ENCODE peak calls at places on chromosomes 1 and 21, in six cellular contexts. W is prostate gland; R is PC-3; X is MM.1S; K is substantia nigra; T is CD4-positive, alpha-beta memory T cell. L is an unnamed sample.

GRCh38 chr1:238568707-238569106 is 678.0 kb upstream of the ZP4 start:
- DNase-seq in W (no peak), R (no peak), X (peak; percentile 18), K (no peak), T (no peak), L (no peak)

GRCh38 chr1:110281363-110282290 is 57.5 kb upstream of the RBM15 start:
- DNase-seq in W (no peak), R (no peak), X (no peak), K (no peak), T (no peak), L (no peak)

GRCh38 chr1:200260587-200261335 is 149.1 kb downstream of the ZNF281 start:
- DNase-seq in W (no peak), R (no peak), X (no peak), K (no peak), T (no peak), L (no peak)

GRCh38 chr1:89546082-89546889 is 21.7 kb downstream of the LRRC8B start:
- DNase-seq in W (peak; percentile 38), R (peak; percentile 71), X (no peak), K (no peak), T (no peak), L (no peak)

GRCh38 chr1:159957824-159958268 is 3.8 kb upstream of the SLAMF9 start:
- DNase-seq in W (peak; percentile 88), R (no peak), X (no peak), K (no peak), T (no peak), L (no peak)

GRCh38 chr1:108591471-108591870 is 31.6 kb downstream of the EEIG2 start:
- DNase-seq in W (no peak), R (no peak), X (no peak), K (no peak), T (no peak), L (peak; percentile 53)

GRCh38 chr1:21289700-21290545 is at the start of gene ECE1:
- DNase-seq in W (no peak), R (peak; percentile 49), X (peak; percentile 36), K (no peak), T (peak; percentile 52), L (peak; percentile 63)

GRCh38 chr1:58468612-58469493 is 77.7 kb downstream of the OMA1 start:
- DNase-seq in W (no peak), R (no peak), X (no peak), K (no peak), T (no peak), L (no peak)

GRCh38 chr1:24321712-24322635 is 2.8 kb downstream of the GRHL3 start:
- DNase-seq in W (peak; percentile 50), R (peak; percentile 87), X (peak; percentile 98), K (no peak), T (peak; percentile 56), L (peak; percentile 60)

GRCh38 chr1:210373878-210374599 is 45.3 kb downstream of the HHAT start:
- DNase-seq in W (no peak), R (peak; percentile 96), X (peak; percentile 86), K (no peak), T (peak; percentile 78), L (no peak)

GRCh38 chr21:44549525-44550211 is 1.6 kb downstream of the KRTAP10-2 start:
- DNase-seq in W (no peak), R (no peak), X (no peak), K (no peak), T (no peak), L (no peak)

GRCh38 chr21:42815217-42815616 is 64.1 kb downstream of the WDR4 start:
- DNase-seq in W (no peak), R (no peak), X (no peak), K (no peak), T (no peak), L (no peak)

GRCh38 chr1:209207126-209207700 is 376.3 kb upstream of the CAMK1G start:
- DNase-seq in W (no peak), R (no peak), X (no peak), K (no peak), T (no peak), L (no peak)

GRCh38 chr1:1399870-1400575 is 888 bp upstream of the CCNL2 start:
- DNase-seq in W (no peak), R (peak; percentile 39), X (peak; percentile 35), K (no peak), T (no peak), L (no peak)

GRCh38 chr1:152699746-152700145 is 1.6 kb downstream of the LCE2A start:
- DNase-seq in W (no peak), R (no peak), X (no peak), K (no peak), T (no peak), L (no peak)

GRCh38 chr1:161480381-161481035 is 24.7 kb upstream of the FCGR2A start:
- DNase-seq in W (no peak), R (no peak), X (no peak), K (no peak), T (no peak), L (no peak)

GRCh38 chr1:41322835-41323234 is 38.4 kb upstream of the FOXO6 start:
- DNase-seq in W (peak; percentile 37), R (peak; percentile 66), X (no peak), K (no peak), T (no peak), L (peak; percentile 60)

GRCh38 chr21:25342811-25343210 is 264.5 kb downstream of the MRPL39 start:
- DNase-seq in W (no peak), R (no peak), X (no peak), K (no peak), T (no peak), L (no peak)

GRCh38 chr1:100736324-100736723 is 16.8 kb downstream of the VCAM1 start:
- DNase-seq in W (no peak), R (no peak), X (no peak), K (no peak), T (no peak), L (no peak)

GRCh38 chr1:28537457-28538199 is 15.3 kb upstream of the TRNAU1AP start:
- DNase-seq in W (no peak), R (no peak), X (no peak), K (no peak), T (no peak), L (no peak)

GRCh38 chr1:22452401-22452963 is 831 bp downstream of the ZBTB40 start:
- DNase-seq in W (peak; percentile 34), R (peak; percentile 29), X (peak; percentile 49), K (no peak), T (no peak), L (peak; percentile 32)

GRCh38 chr1:42267904-42268303 is 67.1 kb downstream of the FOXJ3 start:
- DNase-seq in W (no peak), R (no peak), X (no peak), K (no peak), T (no peak), L (no peak)

GRCh38 chr1:35524106-35524505 is 33.1 kb downstream of the KIAA0319L start:
- DNase-seq in W (peak; percentile 17), R (peak; percentile 76), X (no peak), K (no peak), T (no peak), L (no peak)

GRCh38 chr1:30701266-30701650 is 22.1 kb downstream of the MATN1 start:
- DNase-seq in W (no peak), R (no peak), X (no peak), K (no peak), T (no peak), L (no peak)

GRCh38 chr1:61120998-61121397 is 38.6 kb downstream of the NFIA start:
- DNase-seq in W (no peak), R (no peak), X (no peak), K (no peak), T (no peak), L (no peak)
- H3K27ac ChIP-seq in W (peak overlapping the region; percentile 49), R (no peak overlapping the region), X (no peak overlapping the region), K (peak overlapping the region; percentile 61), T (no peak overlapping the region), L (peak overlapping the region; percentile 91)

GRCh38 chr21:39094087-39094785 is 89.0 kb downstream of the PSMG1 start:
- DNase-seq in W (no peak), R (no peak), X (no peak), K (no peak), T (no peak), L (no peak)
- H3K27ac ChIP-seq in W (no peak overlapping the region), R (no peak overlapping the region), X (no peak overlapping the region), K (peak overlapping the region; percentile 20), T (no peak overlapping the region), L (peak overlapping the region; percentile 36)

GRCh38 chr21:20997633-20998455 is at the start of gene NCAM2:
- DNase-seq in W (peak; percentile 53), R (peak; percentile 53), X (peak; percentile 87), K (peak; percentile 80), T (peak; percentile 64), L (peak; percentile 72)

GRCh38 chr21:20999567-21000169 is 1.5 kb downstream of the NCAM2 start:
- DNase-seq in W (no peak), R (peak; percentile 72), X (peak; percentile 57), K (no peak), T (peak; percentile 29), L (no peak)

GRCh38 chr21:20998886-20999285 is 677 bp downstream of the NCAM2 start:
- DNase-seq in W (no peak), R (no peak), X (no peak), K (no peak), T (no peak), L (no peak)

GRCh38 chr21:20997308-20997632 is 939 bp upstream of the NCAM2 start:
- DNase-seq in W (no peak), R (no peak), X (no peak), K (peak; percentile 46), T (peak; percentile 4), L (no peak)

GRCh38 chr21:20998456-20998789 is 214 bp downstream of the NCAM2 start:
- DNase-seq in W (no peak), R (no peak), X (no peak), K (no peak), T (no peak), L (no peak)
- H3K27ac ChIP-seq in W (peak overlapping the region; percentile 14), R (no peak overlapping the region), X (peak overlapping the region; percentile 50), K (peak overlapping the region; percentile 63), T (no peak overlapping the region), L (no peak overlapping the region)

DNA sequence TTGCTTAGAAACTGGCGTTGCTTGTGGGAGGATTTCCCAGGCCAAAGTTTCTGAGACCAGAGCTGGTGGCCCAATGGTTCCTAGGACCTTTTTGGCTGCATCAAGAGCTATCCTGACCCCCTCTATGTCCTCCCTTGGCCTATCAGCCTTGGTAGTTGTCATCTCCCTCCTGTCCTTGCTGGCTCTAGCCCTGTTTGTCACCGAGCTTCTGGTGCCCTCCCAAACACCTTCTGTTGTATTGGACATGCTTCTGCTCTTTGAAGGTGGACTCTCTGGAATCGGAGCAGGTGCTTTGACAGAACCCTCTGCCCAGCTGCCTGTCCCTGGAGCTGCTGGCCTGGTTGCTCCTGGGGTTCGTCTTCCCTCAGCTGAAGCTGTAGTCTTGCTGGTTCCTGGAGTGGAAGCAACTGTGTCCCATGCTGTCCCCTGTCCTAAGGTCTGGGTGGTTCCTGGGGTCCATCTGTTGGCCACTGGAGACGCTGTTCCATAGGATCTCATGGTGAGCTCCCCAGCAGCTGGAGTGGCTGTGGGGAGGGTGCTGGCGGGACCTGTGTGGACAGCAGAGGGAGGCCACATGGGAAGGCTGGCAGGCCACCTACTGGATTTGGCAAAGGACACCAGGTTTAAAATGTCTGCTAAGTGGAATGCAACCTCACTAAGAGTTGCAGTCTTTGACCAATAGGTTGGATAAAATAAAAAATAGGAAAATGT is 9.4 kb downstream of the FCAMR start:
- DNase-seq in W (no peak), R (no peak), X (no peak), K (no peak), T (no peak), L (no peak)
- H3K27ac ChIP-seq in W (no peak overlapping the region), R (no peak overlapping the region), X (no peak overlapping the region), K (no peak overlapping the region), T (no peak overlapping the region), L (no peak overlapping the region)